ENCODE peak calls at places on chromosomes 2 and 18, in ten cellular contexts. K is stimulated activated CD4-positive, alpha-beta T cell treated with anti-CD3 and anti-CD28 coated beads, Interleukin-12 subunit alpha, Interleukin-12 subunit beta, amount 100 ng/mL, for 4 hours; M is GM12865; G is activated CD4-positive, alpha-beta T cell treated with anti-CD3 and anti-CD28 coated beads for 48 hours; U is GM03348; V is astrocyte of the spinal cord; L is stomach; S is AG04450; B is left lung; N is GM23248. Z is an unnamed sample.

GRCh38 chr2:31980674-31981356 is 30.0 kb downstream of the MEMO1 start:
- DNase-seq in U (peak), G (no peak), V (peak), B (no peak), M (peak), S (no peak), N (peak), L (no peak), K (no peak), Z (no peak)

GRCh38 chr2:118469103-118469502 is 378.3 kb downstream of the EN1 start:
- DNase-seq in K (no peak), B (no peak), V (no peak), N (no peak), L (no peak), G (no peak), S (no peak), M (no peak), U (no peak), Z (no peak)

GRCh38 chr18:24535831-24536230 is 75.4 kb downstream of the HRH4 start:
- DNase-seq in K (no peak), S (no peak), V (no peak), N (peak), U (no peak), M (no peak), G (no peak), L (no peak), B (no peak), Z (no peak)

GRCh38 chr2:10286216-10287037 is 16.3 kb upstream of the HPCAL1 start:
- DNase-seq in V (no peak), B (peak), S (no peak), G (no peak), K (no peak), N (no peak), L (peak), M (no peak), U (no peak), Z (peak)

GRCh38 chr2:101386599-101387150 is 628 bp downstream of the CREG2 start:
- DNase-seq in G (no peak), N (no peak), K (no peak), V (no peak), U (no peak), M (no peak), B (no peak), S (no peak), L (no peak), Z (no peak)

GRCh38 chr2:104786204-104786603 is 67.7 kb upstream of the POU3F3 start:
- DNase-seq in U (no peak), K (no peak), N (no peak), G (no peak), V (no peak), S (no peak), M (no peak), B (no peak), L (no peak), Z (no peak)

GRCh38 chr2:26170795-26171194 is 2.1 kb upstream of the GAREM2 start:
- DNase-seq in V (no peak), K (no peak), N (no peak), U (no peak), S (no peak), G (no peak), L (no peak), B (no peak), M (no peak), Z (no peak)

GRCh38 chr2:204321910-204322765 is 223.1 kb upstream of the PARD3B start:
- DNase-seq in B (no peak), N (peak), M (no peak), V (peak), U (peak), L (no peak), K (no peak), G (no peak), S (no peak), Z (no peak)

GRCh38 chr2:75098856-75099255 is 100.5 kb downstream of the TACR1 start:
- DNase-seq in S (no peak), U (peak), B (no peak), M (peak), V (peak), L (no peak), G (no peak), N (peak), K (no peak), Z (no peak)

GRCh38 chr2:41932241-41933034 is 115.4 kb upstream of the PKDCC start:
- DNase-seq in L (peak), G (no peak), S (peak), N (peak), U (peak), K (no peak), V (peak), B (peak), M (no peak), Z (peak)

GRCh38 chr2:33746401-33746800 is 147.3 kb upstream of the FAM98A start:
- DNase-seq in M (no peak), B (no peak), U (no peak), N (no peak), L (no peak), G (no peak), V (no peak), S (no peak), K (no peak), Z (no peak)

GRCh38 chr18:28281400-28281799 is 104.5 kb upstream of the CDH2 start:
- DNase-seq in U (no peak), G (no peak), K (no peak), V (no peak), M (no peak), N (peak), L (no peak), B (no peak), S (no peak), Z (no peak)

GRCh38 chr2:179559108-179559806 is 294.6 kb upstream of the SESTD1 start:
- DNase-seq in N (no peak), U (no peak), S (no peak), V (no peak), M (no peak), K (no peak), B (no peak), G (no peak), L (no peak), Z (no peak)

GRCh38 chr2:99635710-99636431 is 146.1 kb upstream of the REV1 start:
- DNase-seq in N (peak), S (no peak), L (no peak), U (no peak), K (no peak), B (no peak), V (peak), M (no peak), G (no peak), Z (peak)

GRCh38 chr2:127913808-127914457 is 28.2 kb upstream of the AMMECR1L start:
- DNase-seq in K (no peak), G (no peak), B (no peak), N (no peak), M (no peak), S (no peak), L (no peak), V (no peak), U (no peak), Z (no peak)

Z was measured in body of pancreas.